ENCODE peak calls at places on chromosomes 16 and 17, in five cellular contexts. M is A549, C is AG10803, Q is GM20000, Y is WTC11. U is an unnamed sample.

GRCh38 chr16:28585674-28586073 is 11.2 kb downstream of the SULT1A2 start:
- DNase-seq in M (no peak), C (no peak), Q (no peak), Y (no peak), U (no peak)

GRCh38 chr17:4604111-4604644 is 19.8 kb downstream of the SMTNL2 start:
- DNase-seq in M (no peak), C (peak; percentile 34), Q (no peak), Y (no peak), U (no peak)

GRCh38 chr17:38628441-38628840 is 22.7 kb upstream of the SRCIN1 start:
- DNase-seq in M (peak; percentile 87), C (peak; percentile 6), Q (peak; percentile 4), Y (peak; percentile 38), U (no peak)

GRCh38 chr16:28291651-28292626 is at the start of gene SBK1:
- DNase-seq in M (peak; percentile 65), C (peak; percentile 19), Q (peak; percentile 99), Y (peak; percentile 80), U (peak; percentile 84)

GRCh38 chr16:65122974-65123845 is 1.3 kb upstream of the CDH11 start:
- DNase-seq in M (no peak), C (peak; percentile 79), Q (no peak), Y (peak; percentile 37), U (no peak)

GRCh38 chr17:7932483-7932891 is 481 bp downstream of the CNTROB start:
- DNase-seq in M (peak; percentile 51), C (peak; percentile 22), Q (no peak), Y (peak; percentile 22), U (no peak)

GRCh38 chr16:30535777-30536190 is 1.1 kb upstream of the ZNF747 start:
- DNase-seq in M (peak; percentile 67), C (peak; percentile 76), Q (peak; percentile 86), Y (peak; percentile 77), U (peak; percentile 56)

GRCh38 chr16:84502581-84502980 is 1.9 kb downstream of the MEAK7 start:
- DNase-seq in M (no peak), C (peak; percentile 17), Q (no peak), Y (peak; percentile 2), U (no peak)

GRCh38 chr16:56807011-56807675 is 57.9 kb upstream of the SLC12A3 start:
- DNase-seq in M (peak; percentile 62), C (peak; percentile 44), Q (no peak), Y (no peak), U (no peak)

GRCh38 chr17:55693244-55694216 is 29.1 kb downstream of the TMEM100 start:
- DNase-seq in M (no peak), C (peak; percentile 34), Q (no peak), Y (no peak), U (no peak)

GRCh38 chr17:68580236-68580903 is 20.8 kb downstream of the FAM20A start:
- DNase-seq in M (no peak), C (peak; percentile 93), Q (no peak), Y (no peak), U (no peak)

GRCh38 chr17:77458202-77459017 is 317.6 kb downstream of the SEC14L1 start:
- DNase-seq in M (no peak), C (no peak), Q (no peak), Y (no peak), U (peak; percentile 37)

GRCh38 chr17:75535119-75535537 is 9.6 kb downstream of the LLGL2 start:
- DNase-seq in M (no peak), C (no peak), Q (peak; percentile 65), Y (no peak), U (peak; percentile 48)

DNA sequence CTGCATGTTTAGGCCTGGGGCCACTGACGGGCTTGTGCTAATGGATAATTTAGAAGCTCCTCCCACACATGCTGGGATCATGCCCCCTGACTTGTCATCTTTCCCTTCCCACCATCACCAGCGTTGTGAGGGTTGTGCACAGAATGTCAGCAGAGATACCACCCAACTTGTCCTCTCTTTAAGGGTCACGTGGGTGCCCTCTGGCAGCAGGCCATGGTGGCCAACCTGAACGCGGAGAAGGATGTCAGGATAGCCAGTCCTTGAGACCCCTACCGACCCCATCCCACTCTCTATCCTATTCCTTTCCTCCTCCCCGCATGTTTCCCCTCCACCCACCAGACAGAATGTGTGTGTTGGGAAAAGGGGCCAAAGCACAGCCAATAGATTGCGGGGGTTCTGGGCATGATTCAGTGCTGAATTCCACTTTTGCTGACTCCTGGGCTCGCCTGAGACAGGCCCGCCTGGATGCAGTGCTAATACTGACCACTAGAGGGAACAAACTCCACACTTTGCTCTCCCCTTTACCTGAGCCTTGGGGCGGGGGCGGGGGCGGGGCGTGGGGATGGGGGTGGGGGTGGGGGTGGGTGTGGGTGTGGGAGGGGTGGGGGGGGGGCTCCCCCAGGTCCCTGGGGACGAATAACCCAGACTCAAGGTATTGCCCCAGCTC is at the start of gene GH2:
- DNase-seq in M (peak; percentile 65), C (peak; percentile 36), Q (peak; percentile 78), Y (peak; percentile 86), U (peak; percentile 59)
- TF ChIP-seq CTCF in M (peak; percentile 36), C (peak; percentile 66), Q (peak; percentile 40), Y (peak; percentile 81), U (peak; percentile 47)

GRCh38 chr16:15533386-15533785 is 99.0 kb downstream of the BMERB1 start:
- DNase-seq in M (no peak), C (no peak), Q (no peak), Y (no peak), U (no peak)

GRCh38 chr16:15538484-15538883 is 104.1 kb downstream of the BMERB1 start:
- DNase-seq in M (no peak), C (no peak), Q (no peak), Y (no peak), U (no peak)

GRCh38 chr16:15536813-15537212 is 102.4 kb downstream of the BMERB1 start:
- DNase-seq in M (no peak), C (no peak), Q (no peak), Y (no peak), U (no peak)

GRCh38 chr16:15532825-15533224 is 98.4 kb downstream of the BMERB1 start:
- DNase-seq in M (no peak), C (no peak), Q (no peak), Y (no peak), U (no peak)

DNA sequence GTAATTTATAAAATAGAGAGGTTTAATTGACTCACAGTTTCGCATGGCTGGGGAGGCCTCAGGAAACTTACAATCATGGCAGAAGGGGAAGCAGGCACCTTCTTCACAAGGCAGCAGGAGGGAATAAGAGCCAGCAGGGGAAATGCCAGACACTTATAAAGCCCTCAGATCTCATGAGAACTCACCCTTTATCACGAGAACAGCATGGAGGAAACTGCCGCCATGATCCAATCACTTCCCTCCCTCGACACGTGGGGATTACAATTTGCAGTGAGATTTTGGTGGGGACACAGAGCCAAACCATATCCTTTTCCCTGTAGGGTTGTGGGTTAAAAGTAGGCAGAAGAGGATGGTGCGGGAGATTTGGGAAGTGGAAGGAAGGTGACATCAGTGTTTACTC is 101.4 kb downstream of the BMERB1 start:
- DNase-seq in M (no peak), C (no peak), Q (no peak), Y (no peak), U (no peak)
- TF ChIP-seq CTCF in M (no peak), C (no peak), Q (no peak), Y (no peak), U (no peak)

DNA sequence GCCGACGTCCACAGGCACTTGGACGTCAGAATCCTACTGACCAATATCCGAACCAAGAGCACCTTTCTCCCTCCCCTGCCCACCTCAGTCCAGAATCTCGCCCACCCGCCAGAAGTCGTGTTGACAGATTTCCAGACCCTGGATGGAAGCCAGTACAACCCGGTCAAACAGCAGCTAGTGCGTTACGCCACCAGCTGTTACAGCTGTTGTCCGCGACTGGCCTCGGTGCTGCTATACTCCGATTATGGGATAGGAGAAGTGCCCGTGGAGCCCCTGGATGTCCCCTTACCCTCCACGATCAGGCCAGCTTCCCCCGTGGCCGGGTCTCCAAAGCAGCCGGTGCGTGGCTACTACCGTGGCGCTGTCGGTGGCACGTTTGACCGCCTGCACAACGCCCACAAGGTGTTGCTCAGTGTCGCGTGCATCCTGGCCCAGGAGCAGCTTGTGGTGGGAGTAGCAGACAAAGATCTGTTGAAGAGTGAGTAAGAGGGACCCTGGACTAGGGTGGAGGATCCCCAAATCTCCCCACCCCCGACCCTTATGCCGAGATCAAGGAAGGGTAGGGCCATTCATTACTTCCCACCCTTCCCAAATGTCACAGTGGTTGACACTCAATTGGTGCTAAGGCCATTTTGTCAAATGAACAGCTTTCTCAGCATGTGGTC is 1.0 kb downstream of the COASY start:
- DNase-seq in M (no peak), C (peak; percentile 25), Q (no peak), Y (no peak), U (no peak)
- TF ChIP-seq CTCF in M (no peak), C (no peak), Q (no peak), Y (no peak), U (no peak)

DNA sequence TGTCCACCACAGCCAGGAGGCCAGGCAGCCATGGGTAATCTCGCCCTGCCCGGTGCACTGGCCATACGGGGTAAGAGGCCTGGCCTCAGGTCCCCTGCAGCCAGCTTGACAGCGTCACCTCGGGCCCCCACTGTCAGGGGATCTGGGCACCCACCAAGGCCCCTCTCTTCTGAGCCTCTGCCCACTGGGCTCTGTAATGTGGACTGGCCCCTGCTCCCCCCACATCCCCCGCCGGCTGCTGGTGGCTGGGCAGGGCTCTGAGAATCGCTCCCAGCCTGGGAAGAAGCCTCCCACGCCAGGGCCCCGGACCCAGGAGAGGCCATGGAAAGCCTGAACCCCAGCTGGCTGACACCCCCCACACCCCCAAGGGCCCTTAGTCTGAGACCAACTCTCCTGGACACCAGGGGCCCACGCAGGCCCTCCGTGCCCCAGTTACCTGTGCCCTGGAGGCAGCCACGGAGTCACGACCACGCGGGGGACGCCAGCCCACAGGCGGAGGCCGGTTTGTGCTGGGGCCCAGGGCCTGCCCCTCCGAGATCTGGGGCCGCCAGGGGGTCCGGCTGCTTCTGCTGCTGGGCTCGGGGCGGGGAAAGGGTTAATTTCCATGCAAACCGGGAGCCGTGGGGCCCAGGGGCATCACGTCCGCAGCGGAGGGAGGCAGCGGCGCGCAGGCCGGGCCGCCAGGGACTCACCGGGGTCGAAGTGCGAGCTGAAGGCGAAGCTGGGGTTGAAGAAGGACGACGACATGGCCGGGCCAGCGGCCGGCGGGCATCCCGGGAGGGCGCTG is at the start of gene PVALEF:
- DNase-seq in M (peak; percentile 31), C (no peak), Q (no peak), Y (peak; percentile 53), U (no peak)
- TF ChIP-seq CTCF in M (no peak), C (no peak), Q (no peak), Y (no peak), U (no peak)